ENCODE peak calls at places on chromosomes 5 and 9, in seven cellular contexts. One of them, this sample, is unnamed.

GRCh38 chr5:170338933-170339779 is 41.6 kb upstream of the LCP2 start:
- DNase-seq in heart right ventricle: no peak
- DNase-seq in right atrium auricular region: no peak
- DNase-seq in astrocyte: no peak
- DNase-seq in colonic mucosa: peak
- DNase-seq in left ventricle myocardium inferior: no peak
- DNase-seq in PC-9: no peak
- DNase-seq in this sample: no peak

GRCh38 chr9:137817236-137818200 is 60.1 kb upstream of the CACNA1B start:
- DNase-seq in heart right ventricle: no peak
- DNase-seq in right atrium auricular region: no peak
- DNase-seq in astrocyte: no peak
- DNase-seq in colonic mucosa: no peak
- DNase-seq in left ventricle myocardium inferior: no peak
- DNase-seq in PC-9: no peak
- DNase-seq in this sample: no peak

GRCh38 chr5:50984628-50985027 is 318.2 kb downstream of the PARP8 start:
- DNase-seq in heart right ventricle: no peak
- DNase-seq in right atrium auricular region: no peak
- DNase-seq in astrocyte: no peak
- DNase-seq in colonic mucosa: no peak
- DNase-seq in left ventricle myocardium inferior: no peak
- DNase-seq in PC-9: no peak
- DNase-seq in this sample: no peak

GRCh38 chr9:128127568-128127989 is at the start of gene PTGES2:
- DNase-seq in heart right ventricle: peak
- DNase-seq in right atrium auricular region: peak
- DNase-seq in astrocyte: peak
- DNase-seq in colonic mucosa: peak
- DNase-seq in left ventricle myocardium inferior: peak
- DNase-seq in PC-9: peak
- DNase-seq in this sample: peak

GRCh38 chr5:14706615-14707021 is 42.1 kb downstream of the OTULIN start:
- DNase-seq in heart right ventricle: no peak
- DNase-seq in right atrium auricular region: no peak
- DNase-seq in astrocyte: peak
- DNase-seq in colonic mucosa: no peak
- DNase-seq in left ventricle myocardium inferior: no peak
- DNase-seq in PC-9: no peak
- DNase-seq in this sample: no peak

GRCh38 chr5:14870347-14871083 is 1.1 kb downstream of the ANKH start:
- DNase-seq in heart right ventricle: peak
- DNase-seq in right atrium auricular region: no peak
- DNase-seq in astrocyte: no peak
- DNase-seq in colonic mucosa: peak
- DNase-seq in left ventricle myocardium inferior: peak
- DNase-seq in PC-9: no peak
- DNase-seq in this sample: no peak

GRCh38 chr9:107946364-107947137 is 457.0 kb upstream of the KLF4 start:
- DNase-seq in heart right ventricle: no peak
- DNase-seq in right atrium auricular region: no peak
- DNase-seq in astrocyte: no peak
- DNase-seq in colonic mucosa: peak
- DNase-seq in left ventricle myocardium inferior: no peak
- DNase-seq in PC-9: no peak
- DNase-seq in this sample: no peak

GRCh38 chr9:4837126-4837767 is 44.5 kb downstream of the RCL1 start:
- DNase-seq in heart right ventricle: no peak
- DNase-seq in right atrium auricular region: no peak
- DNase-seq in astrocyte: peak
- DNase-seq in colonic mucosa: no peak
- DNase-seq in left ventricle myocardium inferior: no peak
- DNase-seq in PC-9: no peak
- DNase-seq in this sample: no peak

GRCh38 chr9:123655681-123656423 is 274.1 kb downstream of the DENND1A start:
- DNase-seq in heart right ventricle: no peak
- DNase-seq in right atrium auricular region: no peak
- DNase-seq in astrocyte: no peak
- DNase-seq in colonic mucosa: no peak
- DNase-seq in left ventricle myocardium inferior: no peak
- DNase-seq in PC-9: no peak
- DNase-seq in this sample: no peak

GRCh38 chr9:93589688-93590087 is 13.3 kb downstream of the PHF2 start:
- DNase-seq in heart right ventricle: no peak
- DNase-seq in right atrium auricular region: peak
- DNase-seq in astrocyte: peak
- DNase-seq in colonic mucosa: no peak
- DNase-seq in left ventricle myocardium inferior: no peak
- DNase-seq in PC-9: no peak
- DNase-seq in this sample: no peak

GRCh38 chr9:131274674-131275331 is 1.5 kb downstream of the FAM78A start:
- DNase-seq in heart right ventricle: peak
- DNase-seq in right atrium auricular region: no peak
- DNase-seq in astrocyte: no peak
- DNase-seq in colonic mucosa: no peak
- DNase-seq in left ventricle myocardium inferior: peak
- DNase-seq in PC-9: no peak
- DNase-seq in this sample: no peak

DNA sequence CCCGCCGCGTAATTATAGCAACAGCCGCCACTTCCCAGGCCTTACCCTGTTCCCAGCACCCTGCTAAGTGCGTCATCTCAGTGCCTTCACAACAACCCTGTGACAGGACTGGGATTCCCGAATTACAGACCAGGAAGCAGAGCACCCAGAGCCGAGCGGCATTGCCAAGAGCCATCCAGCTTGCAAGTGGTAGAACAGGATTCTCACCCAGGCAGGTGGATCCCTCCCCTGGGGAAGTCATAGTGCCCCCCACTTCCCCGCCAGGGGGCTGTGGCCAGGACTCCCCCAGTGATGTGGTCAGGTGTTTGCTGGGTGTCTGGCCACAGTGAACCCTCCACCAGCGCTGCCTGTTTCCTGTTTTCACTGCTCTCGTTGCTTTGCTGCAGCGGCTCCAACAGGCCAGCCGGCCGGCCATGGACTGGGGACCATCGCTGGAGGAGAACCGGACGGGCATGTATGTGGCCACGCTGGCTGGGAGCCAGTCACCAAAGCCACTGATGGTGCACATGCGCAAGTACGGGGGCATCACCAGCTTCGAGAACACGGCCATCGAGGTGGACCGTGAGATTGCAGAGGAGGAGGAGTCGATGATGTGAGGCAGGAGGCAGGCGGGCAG is 19.3 kb downstream of the SLC6A7 start:
- DNase-seq in heart right ventricle: no peak
- DNase-seq in right atrium auricular region: no peak
- DNase-seq in astrocyte: peak
- DNase-seq in colonic mucosa: peak
- DNase-seq in left ventricle myocardium inferior: no peak
- DNase-seq in PC-9: peak
- DNase-seq in this sample: no peak
- TF ChIP-seq CTCF in heart right ventricle: no peak
- TF ChIP-seq CTCF in right atrium auricular region: no peak
- TF ChIP-seq CTCF in astrocyte: no peak
- TF ChIP-seq CTCF in colonic mucosa: no peak
- TF ChIP-seq CTCF in left ventricle myocardium inferior: no peak
- TF ChIP-seq CTCF in PC-9: no peak
- TF ChIP-seq CTCF in this sample: no peak

GRCh38 chr9:81683704-81684103 is 5.6 kb downstream of the TLE1 start:
- DNase-seq in heart right ventricle: no peak
- DNase-seq in right atrium auricular region: no peak
- DNase-seq in astrocyte: no peak
- DNase-seq in colonic mucosa: no peak
- DNase-seq in left ventricle myocardium inferior: no peak
- DNase-seq in PC-9: no peak
- DNase-seq in this sample: no peak

GRCh38 chr9:81687521-81688261 is 1.7 kb downstream of the TLE1 start:
- DNase-seq in heart right ventricle: peak
- DNase-seq in right atrium auricular region: peak
- DNase-seq in astrocyte: peak
- DNase-seq in colonic mucosa: peak
- DNase-seq in left ventricle myocardium inferior: peak
- DNase-seq in PC-9: peak
- DNase-seq in this sample: no peak

GRCh38 chr9:81686614-81687520 is 2.5 kb downstream of the TLE1 start:
- DNase-seq in heart right ventricle: peak
- DNase-seq in right atrium auricular region: peak
- DNase-seq in astrocyte: peak
- DNase-seq in colonic mucosa: peak
- DNase-seq in left ventricle myocardium inferior: peak
- DNase-seq in PC-9: peak
- DNase-seq in this sample: peak

GRCh38 chr9:81683214-81683613 is 6.1 kb downstream of the TLE1 start:
- DNase-seq in heart right ventricle: no peak
- DNase-seq in right atrium auricular region: no peak
- DNase-seq in astrocyte: no peak
- DNase-seq in colonic mucosa: no peak
- DNase-seq in left ventricle myocardium inferior: no peak
- DNase-seq in PC-9: no peak
- DNase-seq in this sample: no peak

DNA sequence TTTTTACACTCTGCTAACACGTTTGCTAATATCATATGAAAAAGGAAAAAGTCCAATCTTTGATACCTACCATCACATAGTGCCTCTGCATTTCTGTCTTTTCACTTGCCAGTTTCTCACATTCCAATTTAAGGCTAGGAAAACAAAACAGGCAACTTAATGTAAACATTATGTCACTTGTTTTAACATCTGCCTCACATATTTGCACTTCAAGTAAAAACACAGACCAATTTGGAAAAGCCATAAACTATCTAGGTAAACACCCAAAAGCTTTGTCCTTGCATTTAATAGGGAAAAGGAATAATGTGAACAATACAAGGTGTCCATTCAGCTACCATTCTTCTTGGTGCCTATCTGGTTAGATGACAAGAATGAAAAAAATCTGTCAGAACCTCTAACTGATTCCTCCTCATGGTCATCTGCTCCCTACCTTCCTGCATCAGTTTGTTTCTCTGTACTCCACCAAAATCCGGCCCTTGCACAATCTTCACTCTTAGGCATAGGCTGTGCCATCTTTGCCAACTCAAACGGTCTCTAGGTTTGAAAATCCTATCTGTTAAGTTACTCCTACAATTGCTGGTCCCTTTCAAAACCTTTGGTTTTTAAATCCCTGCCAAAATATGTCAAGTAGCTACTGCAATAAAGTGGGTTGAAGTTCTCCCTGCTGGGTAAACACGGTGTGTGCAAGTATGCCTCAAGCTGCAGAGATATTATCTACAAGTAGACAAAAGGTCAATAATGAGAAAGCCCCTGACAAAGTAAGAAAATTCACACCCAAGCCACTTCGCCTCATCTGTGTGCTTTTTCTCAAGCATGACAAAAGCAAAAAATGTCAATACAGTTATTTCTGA is 3.4 kb downstream of the TLE1 start:
- DNase-seq in heart right ventricle: no peak
- DNase-seq in right atrium auricular region: no peak
- DNase-seq in astrocyte: peak
- DNase-seq in colonic mucosa: peak
- DNase-seq in left ventricle myocardium inferior: no peak
- DNase-seq in PC-9: peak
- DNase-seq in this sample: no peak
- TF ChIP-seq CTCF in heart right ventricle: no peak
- TF ChIP-seq CTCF in right atrium auricular region: no peak
- TF ChIP-seq CTCF in astrocyte: peak
- TF ChIP-seq CTCF in colonic mucosa: no peak
- TF ChIP-seq CTCF in left ventricle myocardium inferior: no peak
- TF ChIP-seq CTCF in PC-9: no peak
- TF ChIP-seq CTCF in this sample: peak

DNA sequence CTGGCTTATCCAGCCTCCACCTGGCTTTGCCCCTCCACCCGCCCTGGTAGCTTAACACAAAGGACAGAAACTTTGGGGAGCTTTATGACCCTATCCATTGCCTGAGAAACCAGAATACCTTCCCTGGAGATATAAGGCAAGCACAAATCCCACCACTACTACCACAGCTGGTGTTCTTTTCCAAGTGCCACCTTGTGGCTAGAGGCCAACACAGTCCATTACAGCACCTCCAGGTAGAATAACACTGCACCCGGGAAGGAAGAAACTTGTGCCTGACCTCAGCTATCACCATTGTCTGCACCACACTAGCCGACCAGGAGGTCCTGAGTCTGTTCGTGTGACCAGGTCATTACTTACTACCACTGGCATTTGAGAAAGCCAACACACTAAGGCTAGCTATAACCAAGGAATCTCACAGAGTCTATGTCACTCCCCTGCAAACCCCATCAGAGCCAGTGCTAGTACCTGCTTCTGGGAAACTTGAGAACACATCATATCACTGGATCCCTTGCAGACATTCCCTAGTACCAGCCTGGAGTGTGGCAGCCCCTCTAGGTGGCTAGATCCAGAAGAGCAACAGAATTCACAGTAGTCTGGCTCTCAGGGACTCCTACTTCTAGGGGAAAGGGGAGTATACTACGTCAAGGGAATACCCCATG is 74.0 kb upstream of the RUSC2 start:
- DNase-seq in heart right ventricle: no peak
- DNase-seq in right atrium auricular region: no peak
- DNase-seq in astrocyte: no peak
- DNase-seq in colonic mucosa: no peak
- DNase-seq in left ventricle myocardium inferior: no peak
- DNase-seq in PC-9: no peak
- DNase-seq in this sample: no peak
- TF ChIP-seq CTCF in heart right ventricle: no peak
- TF ChIP-seq CTCF in right atrium auricular region: no peak
- TF ChIP-seq CTCF in astrocyte: no peak
- TF ChIP-seq CTCF in colonic mucosa: no peak
- TF ChIP-seq CTCF in left ventricle myocardium inferior: no peak
- TF ChIP-seq CTCF in PC-9: no peak
- TF ChIP-seq CTCF in this sample: no peak

GRCh38 chr5:127442085-127442484 is 75.4 kb upstream of the PRRC1 start:
- DNase-seq in heart right ventricle: no peak
- DNase-seq in right atrium auricular region: no peak
- DNase-seq in astrocyte: peak
- DNase-seq in colonic mucosa: no peak
- DNase-seq in left ventricle myocardium inferior: no peak
- DNase-seq in PC-9: no peak
- DNase-seq in this sample: no peak
- TF ChIP-seq CTCF in heart right ventricle: no peak
- TF ChIP-seq CTCF in right atrium auricular region: peak
- TF ChIP-seq CTCF in astrocyte: peak
- TF ChIP-seq CTCF in colonic mucosa: no peak
- TF ChIP-seq CTCF in left ventricle myocardium inferior: peak
- TF ChIP-seq CTCF in PC-9: peak
- TF ChIP-seq CTCF in this sample: peak

This sample was measured in type B pancreatic cell.